ENCODE peak calls at places on chromosomes 6 and 20, in eight cellular contexts. Z is heart left ventricle, L is HepG2, V is IMR-90, W is ovary, I is gastrocnemius medialis, M is A549, R is lower leg skin. Q is an unnamed sample.

GRCh38 chr20:62215991-62216635 is 4.0 kb downstream of the HRH3 start:
- DNase-seq in W (no peak), R (no peak), Z (no peak), I (no peak), M (no peak), V (no peak), L (no peak), Q (no peak)

GRCh38 chr20:25237610-25238318 is 10.1 kb upstream of the PYGB start:
- DNase-seq in Z (no peak), M (peak; percentile 100), V (peak; percentile 100), W (no peak), R (peak; percentile 93), I (peak; percentile 72), L (peak; percentile 90), Q (peak; percentile 92)

GRCh38 chr6:25366785-25367657 is 87.8 kb downstream of the CARMIL1 start:
- DNase-seq in M (no peak), W (no peak), R (no peak), I (no peak), Z (no peak), V (no peak), L (no peak), Q (no peak)

GRCh38 chr6:144013486-144013909 is 5.4 kb upstream of the PLAGL1 start:
- DNase-seq in M (peak; percentile 13), Z (peak; percentile 77), W (peak; percentile 64), I (peak; percentile 44), V (peak; percentile 71), L (peak; percentile 81), R (peak; percentile 93), Q (peak; percentile 27)

GRCh38 chr20:60137657-60138245 is 179.5 kb downstream of the CDH26 start:
- DNase-seq in L (no peak), R (no peak), W (no peak), I (peak; percentile 44), M (peak; percentile 11), V (peak; percentile 24), Z (no peak), Q (peak; percentile 29)

GRCh38 chr6:148565931-148566663 is 180.7 kb upstream of the UST start:
- DNase-seq in L (no peak), W (no peak), R (no peak), Z (no peak), M (no peak), I (no peak), V (peak; percentile 97), Q (peak; percentile 52)

GRCh38 chr20:35978041-35978513 is 9.7 kb downstream of the CNBD2 start:
- DNase-seq in L (no peak), V (peak; percentile 22), I (no peak), W (no peak), M (no peak), Z (no peak), R (peak; percentile 8), Q (no peak)

GRCh38 chr6:34792605-34793500 is 970 bp downstream of the BLTP3A start:
- DNase-seq in R (peak; percentile 87), M (peak; percentile 32), V (peak; percentile 55), I (peak; percentile 56), W (peak; percentile 22), L (peak; percentile 57), Z (no peak), Q (peak; percentile 38)

GRCh38 chr20:44210422-44211176 is at the start of gene OSER1:
- DNase-seq in L (peak; percentile 99), I (peak; percentile 98), Z (peak; percentile 99), V (peak; percentile 95), W (peak; percentile 96), R (peak; percentile 100), M (peak; percentile 93), Q (peak; percentile 92)

GRCh38 chr20:43938932-43939761 is 24.5 kb downstream of the TOX2 start:
- DNase-seq in R (no peak), V (peak; percentile 100), W (no peak), M (peak; percentile 54), L (peak; percentile 72), Z (no peak), I (peak; percentile 43), Q (peak; percentile 64)

GRCh38 chr6:15907914-15908518 is 220.9 kb upstream of the MYLIP start:
- DNase-seq in V (no peak), L (no peak), I (no peak), R (no peak), W (no peak), M (no peak), Z (no peak), Q (no peak)

GRCh38 chr6:53335224-53335994 is 13.3 kb downstream of the ELOVL5 start:
- DNase-seq in M (no peak), V (no peak), L (no peak), W (no peak), I (peak; percentile 13), Z (no peak), R (no peak), Q (no peak)

GRCh38 chr6:143205983-143206382 is 145.3 kb downstream of the AIG1 start:
- DNase-seq in V (peak; percentile 22), Z (no peak), L (no peak), R (no peak), W (no peak), M (no peak), I (no peak), Q (no peak)

GRCh38 chr6:32906539-32906938 is 34.3 kb downstream of the HLA-DMB start:
- DNase-seq in Z (no peak), W (no peak), M (no peak), I (no peak), R (no peak), L (no peak), V (peak; percentile 74), Q (no peak)

GRCh38 chr20:38143238-38143645 is 21.8 kb downstream of the TGM2 start:
- DNase-seq in Z (no peak), R (no peak), M (peak; percentile 65), I (no peak), W (no peak), V (no peak), L (peak; percentile 99), Q (no peak)

GRCh38 chr20:25539742-25540201 is 45.6 kb downstream of the NINL start:
- DNase-seq in Z (no peak), L (no peak), V (peak; percentile 52), W (no peak), M (no peak), I (no peak), R (peak; percentile 70), Q (no peak)

DNA sequence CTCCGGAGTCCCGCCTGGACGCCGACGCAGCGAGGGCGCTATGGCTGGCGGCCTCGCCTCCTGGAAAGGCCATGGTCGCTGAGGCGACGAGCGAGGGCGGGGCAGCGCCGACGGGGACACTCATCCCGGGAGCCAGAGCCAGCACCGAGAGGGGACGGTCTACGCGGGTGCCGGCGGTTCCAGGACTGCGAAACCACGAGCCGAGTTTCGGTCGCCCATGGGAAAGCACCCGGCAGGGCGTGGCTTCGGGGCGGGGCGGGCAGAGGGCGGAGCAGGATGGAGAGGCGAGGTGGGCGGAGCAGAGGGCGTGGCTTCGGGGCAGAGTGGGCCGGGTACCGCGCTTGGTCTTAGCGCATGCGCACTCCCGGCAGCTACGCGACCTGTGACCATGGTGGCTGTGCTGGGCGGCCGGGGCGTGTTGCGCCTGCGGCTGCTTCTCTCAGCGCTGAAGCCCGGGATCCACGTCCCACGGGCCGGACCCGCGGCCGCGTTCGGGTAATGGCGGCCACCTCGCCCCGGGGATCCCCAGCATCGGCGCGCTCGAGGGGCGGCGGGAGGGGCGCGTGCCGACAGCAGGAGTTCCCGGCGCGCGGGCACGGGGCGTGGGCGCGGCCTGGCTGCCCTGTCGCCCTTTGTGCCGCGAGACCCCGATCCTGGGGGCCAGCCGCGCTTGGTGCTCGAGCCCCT is at the start of gene BPHL:
- DNase-seq in L (peak; percentile 87), V (peak; percentile 89), Z (peak; percentile 100), R (peak; percentile 99), M (peak; percentile 88), I (peak; percentile 95), W (peak; percentile 98), Q (peak; percentile 94)
- TF ChIP-seq POLR2A in L (peak; percentile 84), V (peak; percentile 76), Z (peak; percentile 88), R (peak; percentile 18), M (peak; percentile 81), I (peak; percentile 76), W (peak; percentile 67), Q (peak; percentile 87)

DNA sequence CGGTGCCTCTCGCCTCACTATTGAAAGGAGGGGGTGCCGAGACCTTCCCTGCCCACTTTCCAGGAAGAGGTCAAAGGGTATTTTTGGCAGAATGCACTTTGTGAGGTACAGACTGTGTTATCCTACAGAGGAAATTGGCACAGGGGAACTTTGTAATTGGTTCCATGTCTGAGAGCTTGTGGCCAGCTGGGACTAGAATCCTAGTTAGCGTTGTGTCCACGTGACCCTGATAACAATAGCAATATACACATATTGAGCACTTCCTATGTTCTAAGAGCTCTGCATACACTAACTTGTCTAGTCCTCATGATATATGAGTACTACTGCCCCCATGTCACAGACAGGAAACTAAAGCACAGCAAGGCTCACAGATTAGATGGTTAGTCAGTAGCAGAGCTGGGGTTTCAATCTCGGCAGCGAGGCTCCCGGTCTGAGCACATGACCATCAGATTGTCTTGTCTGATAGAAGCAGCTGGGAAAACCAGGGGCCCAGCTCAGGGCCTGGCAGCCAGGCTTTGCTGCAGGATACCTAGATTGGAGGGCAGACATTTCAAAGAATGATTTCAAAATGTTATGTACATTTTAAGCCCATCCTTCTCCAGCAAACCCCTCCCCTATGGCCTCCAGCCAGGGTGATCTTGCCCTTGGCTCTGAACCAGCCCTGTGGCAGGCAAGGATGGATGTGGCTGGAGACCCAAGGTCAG is 1.4 kb downstream of the MAPK13 start:
- DNase-seq in Z (no peak), V (peak; percentile 80), L (peak; percentile 84), I (peak; percentile 12), R (peak; percentile 87), M (no peak), W (peak; percentile 40), Q (peak; percentile 71)
- TF ChIP-seq POLR2A in Z (no peak), V (no peak), L (no peak), I (no peak), R (no peak), M (no peak), W (no peak), Q (no peak)

GRCh38 chr6:85690071-85690470 is 47.4 kb upstream of the SYNCRIP start:
- DNase-seq in V (no peak), M (no peak), L (no peak), Z (no peak), I (no peak), W (no peak), R (no peak), Q (no peak)
- TF ChIP-seq POLR2A in V (no peak), M (no peak), L (no peak), Z (no peak), I (no peak), W (no peak), R (no peak), Q (no peak)

GRCh38 chr6:43368517-43369160 is 808 bp downstream of the ZNF318 start:
- DNase-seq in R (peak; percentile 89), W (peak; percentile 33), Z (peak; percentile 79), I (peak; percentile 28), V (peak; percentile 37), M (peak; percentile 31), L (peak; percentile 29), Q (peak; percentile 61)

GRCh38 chr6:43373252-43373875 is 3.9 kb upstream of the ZNF318 start:
- DNase-seq in Z (no peak), L (no peak), I (no peak), R (no peak), V (no peak), W (no peak), M (no peak), Q (no peak)

GRCh38 chr6:43367245-43367984 is 2.0 kb downstream of the ZNF318 start:
- DNase-seq in Z (no peak), V (peak; percentile 2), L (no peak), I (no peak), R (no peak), M (no peak), W (no peak), Q (no peak)

GRCh38 chr6:43369174-43370002 is at the start of gene ZNF318:
- DNase-seq in W (peak; percentile 95), R (peak; percentile 99), V (peak; percentile 96), M (peak; percentile 70), L (peak; percentile 93), I (peak; percentile 95), Z (peak; percentile 97), Q (peak; percentile 91)
- TF ChIP-seq POLR2A in W (peak; percentile 22), R (no peak), V (peak; percentile 55), M (peak; percentile 52), L (no peak), I (peak; percentile 56), Z (peak; percentile 55), Q (peak; percentile 75)

Q was measured in H54.